ENCODE peak calls at places on chromosomes 11 and 22, in nine cellular contexts. S is endodermal cell, D is cardiac fibroblast, Y is gastrocnemius medialis, J is fibroblast of the aortic adventitia, E is OCI-LY7, N is choroid plexus epithelial cell, O is fibroblast of pulmonary artery, M is lung. B is an unnamed sample.
A peak's percentile ranks its signal among the peaks of the same experiment; 100 is the strongest.

GRCh38 chr11:60914620-60915249 is 777 bp downstream of the TMEM109 start:
- DNase-seq in S (peak; percentile 74), M (no peak), J (peak; percentile 30), Y (peak; percentile 48), D (peak; percentile 26), N (peak; percentile 47), E (peak; percentile 54), O (peak; percentile 26), B (peak; percentile 57)

GRCh38 chr11:76322593-76323341 is 58.2 kb downstream of the THAP12 start:
- DNase-seq in S (no peak), E (no peak), D (no peak), O (no peak), J (peak; percentile 61), Y (no peak), M (no peak), N (no peak), B (no peak)

GRCh38 chr11:20840341-20840740 is 171.0 kb downstream of the NELL1 start:
- DNase-seq in J (no peak), O (no peak), D (no peak), Y (no peak), E (no peak), M (no peak), S (no peak), N (no peak), B (no peak)

GRCh38 chr11:75022289-75022688 is 33.6 kb downstream of the NEU3 start:
- DNase-seq in E (no peak), M (no peak), J (no peak), S (no peak), O (no peak), Y (no peak), D (no peak), N (no peak), B (no peak)

GRCh38 chr11:100849009-100849913 is 162.2 kb downstream of the ARHGAP42 start:
- DNase-seq in M (no peak), O (peak; percentile 80), D (peak; percentile 82), J (peak; percentile 97), Y (no peak), E (no peak), N (peak; percentile 70), S (no peak), B (no peak)

GRCh38 chr22:38699143-38699542 is 1.6 kb downstream of the JOSD1 start:
- DNase-seq in D (no peak), J (peak; percentile 17), S (no peak), N (peak; percentile 16), M (no peak), O (no peak), E (peak; percentile 15), Y (no peak), B (no peak)

GRCh38 chr11:70604630-70605520 is 206.5 kb downstream of the CTTN start:
- DNase-seq in E (no peak), J (no peak), D (no peak), M (no peak), Y (no peak), S (no peak), O (no peak), N (no peak), B (no peak)

GRCh38 chr22:40898850-40899357 is 37.0 kb upstream of the DNAJB7 start:
- DNase-seq in Y (no peak), N (peak; percentile 80), M (no peak), D (peak; percentile 70), S (no peak), E (peak; percentile 73), O (peak; percentile 73), J (peak; percentile 67), B (peak; percentile 60)

GRCh38 chr22:50530857-50531545 is 1.2 kb upstream of the TYMP start:
- DNase-seq in O (peak; percentile 90), N (peak; percentile 90), S (peak; percentile 90), M (peak; percentile 92), D (peak; percentile 93), Y (peak; percentile 71), J (peak; percentile 83), E (peak; percentile 90), B (peak; percentile 89)

GRCh38 chr22:35330258-35330861 is 30.7 kb downstream of the TOM1 start:
- DNase-seq in O (peak; percentile 91), E (peak; percentile 54), D (peak; percentile 94), N (peak; percentile 87), S (no peak), J (peak; percentile 74), Y (peak; percentile 94), M (peak; percentile 75), B (no peak)

GRCh38 chr11:21511835-21512440 is 680.9 kb upstream of the ANO5 start:
- DNase-seq in E (peak; percentile 39), S (peak; percentile 96), D (peak; percentile 28), O (peak; percentile 45), N (peak; percentile 13), J (peak; percentile 5), M (peak; percentile 52), Y (no peak), B (peak; percentile 34)

GRCh38 chr11:8477680-8478079 is 116.3 kb downstream of the STK33 start:
- DNase-seq in O (no peak), D (no peak), M (no peak), S (no peak), N (no peak), J (no peak), E (no peak), Y (no peak), B (peak; percentile 32)

GRCh38 chr11:76013526-76013925 is 192.8 kb downstream of the WNT11 start:
- DNase-seq in S (no peak), J (no peak), M (no peak), N (no peak), D (no peak), E (no peak), O (no peak), Y (no peak), B (no peak)

GRCh38 chr11:114262681-114263509 is 33.3 kb upstream of the NNMT start:
- DNase-seq in M (no peak), O (peak; percentile 75), D (peak; percentile 82), S (peak; percentile 71), J (peak; percentile 64), E (peak; percentile 50), N (peak; percentile 80), Y (peak; percentile 44), B (peak; percentile 34)

DNA sequence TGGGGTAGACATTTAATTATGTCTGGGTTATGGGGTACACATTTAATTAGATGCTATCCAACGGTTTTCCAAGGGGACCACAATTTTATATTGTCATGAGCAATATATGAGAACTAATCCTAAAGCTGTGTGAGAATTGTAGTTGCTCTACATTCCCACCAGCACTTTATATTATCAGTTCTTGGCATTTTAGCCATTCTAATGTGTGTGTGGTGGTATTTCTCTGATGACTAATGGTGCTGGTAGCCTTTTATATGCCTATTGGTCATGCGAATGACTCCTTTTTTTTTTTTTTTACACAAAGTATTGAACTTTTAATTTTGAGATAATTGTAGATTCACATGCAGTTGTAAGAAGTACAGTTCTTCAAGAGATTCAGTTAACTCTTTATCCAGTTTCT is 26.2 kb downstream of the TMEM135 start:
- DNase-seq in S (no peak), E (no peak), N (peak; percentile 10), M (no peak), D (peak; percentile 3), Y (no peak), J (no peak), O (peak; percentile 19), B (no peak)
- TF ChIP-seq CTCF in S (no peak), E (no peak), N (no peak), M (no peak), D (no peak), Y (no peak), J (no peak), O (no peak), B (no peak)

DNA sequence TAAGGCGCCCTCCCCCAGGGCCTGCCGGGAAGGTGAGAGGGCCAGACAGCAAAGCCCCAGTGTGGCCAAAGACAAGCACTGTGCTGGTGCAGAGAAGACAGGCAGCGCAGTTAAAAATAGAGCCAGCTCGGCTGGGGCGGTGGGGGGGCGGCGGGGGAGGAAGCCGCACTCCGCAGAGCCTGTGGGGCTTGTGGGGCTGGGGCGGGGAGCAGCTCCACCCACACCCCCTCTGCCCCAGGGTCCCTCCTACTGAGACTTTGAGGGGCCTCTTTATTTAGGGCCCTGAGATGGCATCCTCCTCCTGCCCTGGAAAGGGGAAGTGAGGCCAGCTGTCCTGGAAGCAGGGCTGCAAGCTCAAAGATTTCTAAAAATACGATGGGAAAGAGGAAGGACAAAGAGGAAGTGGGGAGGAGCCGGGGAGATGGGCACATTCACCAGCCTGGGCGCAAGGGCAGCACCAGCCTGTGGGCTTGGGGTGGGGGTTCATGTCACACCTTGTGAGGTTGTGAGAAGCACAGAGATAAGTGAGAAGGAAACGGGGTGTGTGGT is 2.6 kb downstream of the CYTH4 start:
- DNase-seq in D (no peak), O (no peak), S (peak; percentile 54), Y (peak; percentile 48), J (no peak), M (peak; percentile 67), N (no peak), E (peak; percentile 85), B (peak; percentile 76)
- TF ChIP-seq CTCF in D (no peak), O (no peak), S (no peak), Y (no peak), J (no peak), M (no peak), N (no peak), E (no peak), B (no peak)

GRCh38 chr11:111379500-111380136 is 543 bp upstream of the POU2AF1 start:
- DNase-seq in N (no peak), Y (no peak), S (no peak), O (no peak), M (no peak), J (no peak), E (peak; percentile 94), D (no peak), B (no peak)

GRCh38 chr11:111382451-111382850 is 3.4 kb upstream of the POU2AF1 start:
- DNase-seq in S (no peak), J (no peak), D (no peak), N (no peak), E (peak; percentile 72), M (no peak), O (no peak), Y (no peak), B (no peak)

GRCh38 chr11:111376453-111376871 is 2.6 kb downstream of the POU2AF1 start:
- DNase-seq in D (no peak), J (no peak), M (no peak), O (no peak), N (no peak), S (no peak), E (no peak), Y (no peak), B (no peak)

GRCh38 chr11:111378773-111379499 is at the start of gene POU2AF1:
- DNase-seq in Y (no peak), O (peak; percentile 6), D (peak; percentile 8), E (peak; percentile 95), S (no peak), N (peak; percentile 20), J (peak; percentile 43), M (no peak), B (peak; percentile 71)

GRCh38 chr11:111378185-111378772 is 796 bp downstream of the POU2AF1 start:
- DNase-seq in J (no peak), M (no peak), D (no peak), N (no peak), S (no peak), E (peak; percentile 53), Y (no peak), O (no peak), B (no peak)
- TF ChIP-seq CTCF in J (no peak), M (no peak), D (no peak), N (no peak), S (no peak), E (no peak), Y (no peak), O (no peak), B (no peak)

DNA sequence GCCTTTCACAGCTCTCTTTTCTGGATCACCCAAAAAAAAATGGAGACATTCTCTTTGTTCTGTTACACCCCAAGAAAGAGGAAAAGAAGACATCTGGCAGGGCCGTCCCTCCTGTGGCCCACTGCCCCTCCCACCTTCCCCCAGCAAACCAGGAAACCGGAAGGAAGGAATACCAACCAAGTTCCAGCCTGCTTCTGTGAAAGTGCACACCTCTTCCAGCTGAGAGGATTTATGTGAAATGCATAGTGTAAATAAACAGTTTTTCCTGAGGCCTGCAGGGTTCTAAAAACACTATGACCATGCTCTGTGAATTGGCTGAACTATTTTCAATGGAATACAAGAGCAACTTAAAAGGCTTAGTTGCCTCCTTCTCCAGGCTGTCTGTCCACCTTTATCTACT is 50.0 kb upstream of the CHST1 start:
- DNase-seq in D (no peak), O (no peak), N (peak; percentile 4), Y (no peak), E (no peak), J (no peak), S (no peak), M (no peak), B (no peak)
- TF ChIP-seq CTCF in D (no peak), O (no peak), N (no peak), Y (no peak), E (no peak), J (no peak), S (no peak), M (no peak), B (no peak)